ENCODE peak calls at places on chromosomes 16 and 17, in five cellular contexts. One of them, this sample, is unnamed.

GRCh38 chr17:17363638-17364337 is 60.6 kb downstream of the NT5M start:
- DNase-seq in GM04504: no peak
- DNase-seq in AML-193: no peak
- DNase-seq in ovary: no peak
- DNase-seq in uterus: no peak
- DNase-seq in this sample: peak; percentile 53

GRCh38 chr17:5769936-5770335 is 185.6 kb upstream of the NLRP1 start:
- DNase-seq in GM04504: no peak
- DNase-seq in AML-193: no peak
- DNase-seq in ovary: no peak
- DNase-seq in uterus: no peak
- DNase-seq in this sample: no peak

GRCh38 chr17:31147507-31148202 is 52.9 kb downstream of the NF1 start:
- DNase-seq in GM04504: no peak
- DNase-seq in AML-193: no peak
- DNase-seq in ovary: no peak
- DNase-seq in uterus: no peak
- DNase-seq in this sample: no peak

GRCh38 chr16:3945751-3946603 is 65.5 kb upstream of the CREBBP start:
- DNase-seq in GM04504: peak; percentile 96
- DNase-seq in AML-193: no peak
- DNase-seq in ovary: peak; percentile 58
- DNase-seq in uterus: no peak
- DNase-seq in this sample: peak; percentile 69

GRCh38 chr17:7586673-7587419 is 3.0 kb downstream of the SOX15 start:
- DNase-seq in GM04504: no peak
- DNase-seq in AML-193: no peak
- DNase-seq in ovary: no peak
- DNase-seq in uterus: no peak
- DNase-seq in this sample: no peak

GRCh38 chr17:81492202-81492601 is 20.4 kb downstream of the ACTG1 start:
- DNase-seq in GM04504: no peak
- DNase-seq in AML-193: no peak
- DNase-seq in ovary: no peak
- DNase-seq in uterus: no peak
- DNase-seq in this sample: no peak

GRCh38 chr17:28748852-28749515 is 5.2 kb downstream of the TRAF4 start:
- DNase-seq in GM04504: no peak
- DNase-seq in AML-193: no peak
- DNase-seq in ovary: no peak
- DNase-seq in uterus: no peak
- DNase-seq in this sample: peak; percentile 63

GRCh38 chr17:67559381-67559966 is 158.3 kb upstream of the NOL11 start:
- DNase-seq in GM04504: no peak
- DNase-seq in AML-193: peak; percentile 22
- DNase-seq in ovary: no peak
- DNase-seq in uterus: no peak
- DNase-seq in this sample: no peak